ENCODE peak calls at places on chromosomes 11 and 22, in seven cellular contexts. M is Peyer's patch, K is ovary, G is A549, O is heart left ventricle, F is right lobe of liver, U is K562. H is an unnamed sample.

GRCh38 chr22:44536411-44536810 is 38.4 kb upstream of the RTL6 start:
- DNase-seq in M (no peak), K (no peak), G (no peak), O (no peak), F (no peak), U (no peak), H (no peak)

GRCh38 chr22:28025333-28025732 is 106.3 kb upstream of the PITPNB start:
- DNase-seq in M (no peak), K (no peak), G (no peak), O (no peak), F (peak), U (peak), H (no peak)

GRCh38 chr11:27330633-27331270 is 32.3 kb downstream of the CCDC34 start:
- DNase-seq in M (no peak), K (no peak), G (no peak), O (no peak), F (no peak), U (no peak), H (no peak)

GRCh38 chr11:134386945-134387344 is 25.1 kb downstream of the B3GAT1 start:
- DNase-seq in M (no peak), K (no peak), G (no peak), O (no peak), F (no peak), U (no peak), H (no peak)

GRCh38 chr11:64092761-64093136 is 57.0 kb downstream of the FLRT1 start:
- DNase-seq in M (no peak), K (no peak), G (no peak), O (no peak), F (no peak), U (no peak), H (no peak)

GRCh38 chr11:58616594-58616993 is 5.9 kb upstream of the CNTF start:
- DNase-seq in M (no peak), K (peak), G (no peak), O (peak), F (no peak), U (no peak), H (no peak)

GRCh38 chr11:62245271-62245753 is 3.3 kb downstream of the SCGB1D2 start:
- DNase-seq in M (no peak), K (no peak), G (peak), O (no peak), F (no peak), U (peak), H (no peak)

GRCh38 chr22:39534591-39535301 is 2.2 kb upstream of the RPS19BP1 start:
- DNase-seq in M (peak), K (peak), G (peak), O (peak), F (peak), U (peak), H (peak)

GRCh38 chr11:130086627-130087026 is 16.9 kb downstream of the APLP2 start:
- DNase-seq in M (no peak), K (no peak), G (no peak), O (no peak), F (no peak), U (no peak), H (no peak)

GRCh38 chr11:134587345-134587744 is 175.3 kb upstream of the B3GAT1 start:
- DNase-seq in M (no peak), K (no peak), G (no peak), O (no peak), F (no peak), U (no peak), H (no peak)

GRCh38 chr11:76455331-76455730 is 10.5 kb downstream of the EMSY start:
- DNase-seq in M (no peak), K (no peak), G (no peak), O (no peak), F (no peak), U (no peak), H (no peak)

GRCh38 chr11:91136631-91137030 is 913.8 kb upstream of the CHORDC1 start:
- DNase-seq in M (no peak), K (no peak), G (no peak), O (no peak), F (no peak), U (no peak), H (no peak)

GRCh38 chr22:49086606-49087157 is 741.0 kb downstream of the BRD1 start:
- DNase-seq in M (no peak), K (no peak), G (no peak), O (no peak), F (no peak), U (no peak), H (peak)

GRCh38 chr11:12121011-12121410 is 10.6 kb downstream of the MICAL2 start:
- DNase-seq in M (no peak), K (no peak), G (no peak), O (no peak), F (no peak), U (no peak), H (no peak)

GRCh38 chr11:64430570-64430969 is 71.6 kb downstream of the RPS6KA4 start:
- DNase-seq in M (no peak), K (no peak), G (no peak), O (no peak), F (no peak), U (no peak), H (no peak)

GRCh38 chr11:132177106-132177505 is 806.7 kb downstream of the NTM start:
- DNase-seq in M (no peak), K (no peak), G (no peak), O (no peak), F (no peak), U (no peak), H (no peak)

GRCh38 chr11:17778956-17779860 is 44.6 kb downstream of the KCNC1 start:
- DNase-seq in M (no peak), K (no peak), G (no peak), O (peak), F (peak), U (no peak), H (no peak)

GRCh38 chr22:43789452-43789851 is 22.7 kb downstream of the EFCAB6 start:
- DNase-seq in M (no peak), K (peak), G (peak), O (peak), F (no peak), U (no peak), H (peak)

GRCh38 chr11:106327134-106327533 is 249.7 kb downstream of the AASDHPPT start:
- DNase-seq in M (no peak), K (no peak), G (no peak), O (no peak), F (no peak), U (no peak), H (no peak)

GRCh38 chr22:46509416-46510089 is 27.9 kb downstream of the CELSR1 start:
- DNase-seq in M (no peak), K (no peak), G (no peak), O (no peak), F (no peak), U (no peak), H (no peak)

GRCh38 chr22:44335903-44336803 is 23.4 kb upstream of the SHISAL1 start:
- DNase-seq in M (no peak), K (no peak), G (no peak), O (no peak), F (no peak), U (no peak), H (no peak)

GRCh38 chr11:3136542-3137455 is 28.3 kb downstream of the OSBPL5 start:
- DNase-seq in M (no peak), K (no peak), G (no peak), O (peak), F (no peak), U (no peak), H (no peak)

GRCh38 chr11:74057251-74058151 is 48.6 kb upstream of the UCP3 start:
- DNase-seq in M (no peak), K (no peak), G (peak), O (no peak), F (no peak), U (peak), H (no peak)

GRCh38 chr11:72812968-72813739 is 1.1 kb upstream of the ATG16L2 start:
- DNase-seq in M (peak), K (peak), G (peak), O (no peak), F (no peak), U (peak), H (no peak)

GRCh38 chr11:72814831-72815618 is 814 bp downstream of the ATG16L2 start:
- DNase-seq in M (peak), K (peak), G (peak), O (no peak), F (no peak), U (peak), H (peak)

GRCh38 chr11:72814139-72814830 is at the start of gene ATG16L2:
- DNase-seq in M (peak), K (peak), G (peak), O (peak), F (peak), U (peak), H (peak)

GRCh38 chr11:72812604-72812967 is 1.6 kb upstream of the ATG16L2 start:
- DNase-seq in M (no peak), K (no peak), G (no peak), O (no peak), F (no peak), U (no peak), H (peak)

DNA sequence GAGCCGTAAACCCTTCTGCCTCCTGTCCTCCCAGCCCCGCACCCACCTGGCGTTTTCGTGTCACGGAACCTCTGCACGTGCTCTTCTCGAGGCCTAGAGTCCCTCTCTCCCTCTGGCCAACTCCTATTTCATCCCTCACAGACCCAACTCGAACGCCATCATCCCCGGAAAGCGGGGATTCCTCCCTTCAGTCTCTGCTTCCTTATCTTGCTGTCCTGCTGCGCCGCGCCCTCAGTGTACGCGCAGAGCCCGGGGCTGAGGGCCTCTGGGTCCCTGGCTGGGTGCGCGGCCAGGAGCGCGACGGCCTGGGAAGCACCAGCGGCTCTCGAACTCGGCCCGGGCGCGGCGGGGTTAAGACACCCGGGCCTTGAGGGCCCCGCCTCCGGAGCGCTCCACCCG is 472 bp upstream of the ATG16L2 start:
- DNase-seq in M (peak), K (peak), G (peak), O (peak), F (peak), U (peak), H (no peak)
- TF ChIP-seq POLR2A in M (peak), K (peak), G (peak), O (no peak), F (peak), U (peak), H (no peak)

GRCh38 chr22:42769574-42770447 is 49.1 kb upstream of the A4GALT start:
- DNase-seq in M (peak), K (peak), G (no peak), O (peak), F (no peak), U (peak), H (no peak)
- H3K4me3 ChIP-seq in M (peak), K (peak), G (no peak), O (no peak), F (no peak), U (no peak), H (no peak)

GRCh38 chr11:122938557-122938956 is 43.1 kb downstream of the BSX start:
- DNase-seq in M (no peak), K (no peak), G (no peak), O (no peak), F (no peak), U (no peak), H (no peak)

GRCh38 chr11:122937978-122938377 is 43.7 kb downstream of the BSX start:
- DNase-seq in M (no peak), K (no peak), G (no peak), O (no peak), F (no peak), U (no peak), H (no peak)

GRCh38 chr11:122931510-122931909 is 49.0 kb downstream of the JHY start:
- DNase-seq in M (no peak), K (no peak), G (no peak), O (no peak), F (no peak), U (no peak), H (no peak)

GRCh38 chr11:122933434-122933833 is 48.2 kb downstream of the BSX start:
- DNase-seq in M (no peak), K (no peak), G (no peak), O (no peak), F (no peak), U (no peak), H (no peak)
- TF ChIP-seq POLR2A in M (no peak), K (no peak), G (no peak), O (no peak), F (no peak), U (no peak), H (no peak)

GRCh38 chr11:88508808-88509581 is 171.5 kb upstream of the CTSC start:
- DNase-seq in M (no peak), K (no peak), G (no peak), O (no peak), F (no peak), U (no peak), H (no peak)
- H3K4me3 ChIP-seq in M (peak), K (peak), G (peak), O (peak), F (peak), U (no peak), H (peak)

DNA sequence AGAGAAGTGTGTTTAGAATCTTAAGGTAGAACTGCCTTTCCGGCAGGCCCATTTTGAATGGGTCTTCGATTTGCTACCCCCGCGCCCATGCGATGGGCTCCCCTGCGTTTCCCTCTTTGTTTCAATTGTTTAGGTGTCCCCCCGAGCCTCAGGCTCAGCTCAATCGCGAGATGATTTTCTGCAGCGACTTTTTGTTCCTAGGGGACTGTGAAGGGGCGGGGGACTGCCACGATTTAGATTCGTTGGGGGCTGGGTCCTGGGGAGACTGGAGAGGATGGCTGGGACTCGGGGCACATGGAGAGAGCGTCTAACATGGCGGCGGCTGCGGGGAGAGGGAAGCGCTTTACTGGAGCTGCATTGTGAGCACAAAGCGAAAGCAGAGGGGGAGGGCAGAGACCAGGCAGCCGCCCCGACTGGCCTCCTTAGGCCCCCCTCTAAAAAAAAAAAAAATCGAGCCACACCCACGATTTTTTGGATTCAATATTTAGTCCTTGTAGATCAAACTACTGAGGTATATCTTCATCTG is 1.7 kb downstream of the CAPRIN1 start:
- DNase-seq in M (peak), K (peak), G (peak), O (peak), F (peak), U (peak), H (peak)
- TF ChIP-seq POLR2A in M (peak), K (no peak), G (peak), O (no peak), F (no peak), U (peak), H (no peak)

GRCh38 chr11:6927030-6927617 is 898 bp downstream of the ZNF215 start:
- DNase-seq in M (peak), K (no peak), G (no peak), O (no peak), F (no peak), U (no peak), H (no peak)
- H3K4me3 ChIP-seq in M (peak), K (peak), G (peak), O (peak), F (peak), U (peak), H (peak)

GRCh38 chr11:46692450-46692849 is 8.0 kb downstream of the ARHGAP1 start:
- DNase-seq in M (no peak), K (no peak), G (no peak), O (no peak), F (no peak), U (no peak), H (no peak)

GRCh38 chr11:46684364-46684763 is 16.1 kb downstream of the ARHGAP1 start:
- DNase-seq in M (no peak), K (no peak), G (no peak), O (no peak), F (no peak), U (no peak), H (no peak)

GRCh38 chr11:46690702-46691101 is 9.7 kb downstream of the ARHGAP1 start:
- DNase-seq in M (no peak), K (no peak), G (no peak), O (no peak), F (no peak), U (no peak), H (no peak)

GRCh38 chr11:46682773-46683752 is 17.4 kb downstream of the ARHGAP1 start:
- DNase-seq in M (no peak), K (no peak), G (no peak), O (no peak), F (no peak), U (no peak), H (no peak)

DNA sequence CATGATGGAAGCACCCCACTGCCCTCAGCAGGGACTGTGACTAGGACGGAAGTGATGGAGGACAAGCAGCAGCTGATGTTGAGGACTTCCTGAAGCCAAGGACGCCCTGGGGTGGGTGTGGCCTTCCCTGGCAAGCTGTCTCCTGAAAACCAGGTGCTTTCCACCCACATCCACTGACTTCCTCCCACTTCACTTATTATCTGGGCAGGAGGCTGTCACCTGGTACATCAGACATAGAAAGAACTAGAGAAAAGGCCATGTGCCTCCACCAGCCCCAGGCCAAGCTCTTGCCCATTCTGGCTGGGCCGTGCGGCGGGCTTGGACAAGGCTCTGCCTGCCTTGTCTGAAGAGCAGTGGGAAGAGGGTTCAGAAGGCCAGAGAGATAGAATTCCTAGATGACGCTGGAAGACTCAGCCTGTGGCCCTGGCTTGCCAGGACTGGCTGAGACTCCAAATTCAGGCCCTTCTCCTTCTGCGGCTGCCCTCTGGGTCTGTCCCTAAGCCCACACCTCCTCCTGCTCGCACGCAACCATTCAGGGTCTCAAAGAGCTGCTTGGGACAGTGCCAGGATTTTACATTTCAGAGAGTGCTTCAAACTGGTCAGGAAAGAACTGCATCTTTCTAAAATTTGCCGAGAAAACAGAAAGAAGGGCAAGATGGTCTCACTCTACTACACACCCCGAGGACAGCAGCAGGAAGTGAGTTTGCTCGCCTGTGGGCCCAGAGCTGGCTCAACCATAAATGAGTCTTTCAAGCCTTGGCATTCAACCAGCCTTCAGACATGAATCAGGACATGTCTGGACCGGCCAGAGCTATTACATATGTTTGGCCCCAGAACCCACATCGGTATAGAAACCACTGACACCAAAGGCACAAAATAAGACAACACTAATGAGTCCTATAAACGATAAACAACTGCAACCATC is 13.3 kb downstream of the ARHGAP1 start:
- DNase-seq in M (no peak), K (no peak), G (no peak), O (no peak), F (no peak), U (no peak), H (no peak)
- TF ChIP-seq POLR2A in M (no peak), K (no peak), G (no peak), O (no peak), F (no peak), U (no peak), H (no peak)

H was measured in lower leg skin.